ENCODE peak calls at places on chromosomes 2 and 18, in four cellular contexts. F is GM20000; A is CD4-positive, alpha-beta T cell; J is B cell. Z is an unnamed sample.

GRCh38 chr18:26309283-26309682 is 83.0 kb downstream of the TAF4B start:
- DNase-seq in F (no peak), J (no peak), A (no peak), Z (no peak)

GRCh38 chr2:126832038-126832437 is 66.7 kb upstream of the TEX51 start:
- DNase-seq in J (no peak), A (no peak), F (no peak), Z (no peak)

GRCh38 chr18:23487738-23488625 is 15.3 kb upstream of the RMC1 start:
- DNase-seq in A (peak; percentile 30), J (peak; percentile 60), F (peak; percentile 34), Z (peak; percentile 47)

GRCh38 chr2:172833898-172834297 is 98.3 kb downstream of the RAPGEF4 start:
- DNase-seq in J (no peak), A (no peak), F (no peak), Z (no peak)

GRCh38 chr2:172073518-172073917 is 11.8 kb upstream of the DLX1 start:
- DNase-seq in F (no peak), A (no peak), J (no peak), Z (no peak)

GRCh38 chr2:53896864-53897263 is 37.1 kb upstream of the GPR75 start:
- DNase-seq in F (no peak), A (no peak), J (no peak), Z (no peak)

GRCh38 chr18:49013961-49014604 is 63.3 kb upstream of the SMAD7 start:
- DNase-seq in F (no peak), A (no peak), J (no peak), Z (peak; percentile 9)

GRCh38 chr2:235856151-235856819 is 311.9 kb downstream of the GBX2 start:
- DNase-seq in J (no peak), F (no peak), A (no peak), Z (no peak)

GRCh38 chr2:82340578-82341053 is 2036.1 kb upstream of the LRRTM1 start:
- DNase-seq in F (no peak), A (no peak), J (no peak), Z (no peak)

GRCh38 chr2:7210712-7211111 is 293.5 kb downstream of the RNF144A start:
- DNase-seq in J (no peak), A (no peak), F (no peak), Z (no peak)

GRCh38 chr2:157459486-157459885 is 15.6 kb upstream of the CYTIP start:
- DNase-seq in F (no peak), A (no peak), J (no peak), Z (no peak)

GRCh38 chr2:215419113-215419512 is 16.8 kb downstream of the FN1 start:
- DNase-seq in F (no peak), J (no peak), A (no peak), Z (no peak)

GRCh38 chr2:38170733-38171132 is 94.8 kb upstream of the CYP1B1 start:
- DNase-seq in J (no peak), A (no peak), F (no peak), Z (no peak)

GRCh38 chr2:241863021-241863954 is 4.6 kb upstream of the PDCD1 start:
- DNase-seq in J (no peak), A (no peak), F (no peak), Z (no peak)

GRCh38 chr2:28993211-28993960 is 12.3 kb downstream of the TOGARAM2 start:
- DNase-seq in F (no peak), A (no peak), J (no peak), Z (no peak)

GRCh38 chr2:196182439-196183171 is 11.2 kb upstream of the STK17B start:
- DNase-seq in J (no peak), A (no peak), F (peak; percentile 47), Z (no peak)

GRCh38 chr2:230898661-230899091 is 26.4 kb downstream of the GPR55 start:
- DNase-seq in A (no peak), J (no peak), F (no peak), Z (peak; percentile 4)

GRCh38 chr2:157894694-157895450 is 18.7 kb upstream of the ACVR1 start:
- DNase-seq in F (no peak), J (no peak), A (no peak), Z (no peak)

GRCh38 chr2:19139386-19139785 is 219.0 kb downstream of the OSR1 start:
- DNase-seq in J (no peak), F (no peak), A (no peak), Z (no peak)

GRCh38 chr2:225027061-225027762 is 15.1 kb downstream of the DOCK10 start:
- DNase-seq in A (no peak), F (no peak), J (no peak), Z (peak; percentile 54)

GRCh38 chr2:223999862-224000261 is 39.2 kb downstream of the SERPINE2 start:
- DNase-seq in J (no peak), A (no peak), F (no peak), Z (no peak)

GRCh38 chr2:101305492-101306123 is 2.9 kb downstream of the RNF149 start:
- DNase-seq in A (no peak), F (no peak), J (no peak), Z (no peak)

GRCh38 chr18:63376493-63377053 is 9.6 kb upstream of the KDSR start:
- DNase-seq in J (no peak), F (no peak), A (no peak), Z (no peak)

GRCh38 chr2:84238907-84239306 is 220.2 kb downstream of the SUCLG1 start:
- DNase-seq in A (no peak), J (no peak), F (no peak), Z (no peak)

GRCh38 chr18:72407048-72407447 is 137.1 kb downstream of the CBLN2 start:
- DNase-seq in F (no peak), J (no peak), A (no peak), Z (no peak)

GRCh38 chr2:119174216-119174992 is 15.9 kb upstream of the C1QL2 start:
- DNase-seq in A (peak; percentile 42), J (peak; percentile 56), F (peak; percentile 69), Z (peak; percentile 43)

GRCh38 chr2:20608666-20609348 is 42.1 kb downstream of the HS1BP3 start:
- DNase-seq in J (no peak), A (no peak), F (no peak), Z (no peak)

GRCh38 chr2:79994161-79994560 is 310.4 kb downstream of the LRRTM1 start:
- DNase-seq in A (no peak), F (no peak), J (no peak), Z (no peak)

GRCh38 chr2:223101340-223102039 is 49.5 kb downstream of the KCNE4 start:
- DNase-seq in F (peak; percentile 27), A (no peak), J (no peak), Z (no peak)

GRCh38 chr2:40244251-40245010 is 207.5 kb downstream of the SLC8A1 start:
- DNase-seq in A (no peak), F (peak; percentile 36), J (peak; percentile 10), Z (no peak)

GRCh38 chr2:145546091-145546490 is 1026.2 kb upstream of the ZEB2 start:
- DNase-seq in F (no peak), J (no peak), A (no peak), Z (no peak)

GRCh38 chr2:240707791-240708190 is 16.1 kb downstream of the AQP12A start:
- DNase-seq in J (no peak), F (no peak), A (no peak), Z (no peak)

GRCh38 chr18:44637210-44638051 is 43.3 kb upstream of the SETBP1 start:
- DNase-seq in A (no peak), F (peak; percentile 4), J (no peak), Z (peak; percentile 18)

GRCh38 chr2:99670768-99671734 is 181.2 kb upstream of the REV1 start:
- DNase-seq in A (no peak), F (no peak), J (no peak), Z (no peak)

GRCh38 chr2:36534275-36534799 is 63.6 kb downstream of the FEZ2 start:
- DNase-seq in A (no peak), J (no peak), F (no peak), Z (no peak)

GRCh38 chr2:105369777-105370690 is 28.8 kb downstream of the FHL2 start:
- DNase-seq in F (peak; percentile 73), A (peak; percentile 83), J (peak; percentile 82), Z (peak; percentile 75)

GRCh38 chr2:98334439-98335078 is 11.7 kb upstream of the CNGA3 start:
- DNase-seq in J (no peak), A (no peak), F (no peak), Z (no peak)

GRCh38 chr18:61554946-61555361 is 221.7 kb downstream of the CDH20 start:
- DNase-seq in A (no peak), F (no peak), J (no peak), Z (no peak)

GRCh38 chr2:233832869-233833812 is 21.2 kb downstream of the HJURP start:
- DNase-seq in F (peak; percentile 34), J (no peak), A (no peak), Z (no peak)
- TF ChIP-seq CTCF in F (no peak), J (no peak), A (no peak), Z (no peak)

GRCh38 chr2:10264506-10265327 is 38.0 kb upstream of the HPCAL1 start:
- DNase-seq in J (no peak), F (no peak), A (no peak), Z (no peak)
- TF ChIP-seq CTCF in J (no peak), F (no peak), A (no peak), Z (no peak)

DNA sequence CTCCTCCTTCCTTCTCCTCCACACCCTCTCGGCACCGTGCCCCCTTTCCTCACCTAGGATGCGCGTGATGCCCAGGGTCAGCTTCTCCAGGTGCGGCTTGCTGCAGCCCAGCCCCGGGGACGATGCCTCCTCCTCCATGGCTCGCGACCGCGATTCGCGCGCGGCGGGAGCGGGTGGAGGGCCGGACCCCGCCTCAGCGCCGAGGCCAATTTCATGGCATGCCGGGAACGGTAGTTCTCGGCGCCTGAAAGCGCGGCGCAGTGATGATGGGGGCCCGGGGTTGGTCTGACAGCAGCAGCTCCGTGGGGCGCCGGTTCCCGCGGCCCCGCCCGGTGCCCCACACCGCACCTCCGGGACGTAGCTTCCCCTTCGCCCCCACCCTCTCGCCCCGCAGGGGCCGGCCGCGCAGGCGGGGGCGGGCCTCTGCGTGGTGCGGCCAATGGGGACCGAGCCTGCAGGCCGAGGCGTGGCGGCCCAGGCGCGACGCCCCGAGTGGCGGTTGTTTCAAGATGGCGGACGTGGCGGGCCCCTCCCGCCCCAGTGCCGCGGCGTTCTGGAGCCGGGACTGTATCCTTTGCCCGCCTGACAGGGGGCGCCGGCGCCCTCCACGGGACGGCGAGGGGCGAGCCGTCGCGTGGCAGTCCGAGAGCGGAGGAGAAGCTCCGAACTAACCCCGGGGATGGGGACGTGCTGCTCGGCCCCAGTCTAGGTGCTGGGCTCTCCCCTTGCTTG is at the start of the genes KIAA1328 and TPGS2:
- DNase-seq in F (peak; percentile 96), J (peak; percentile 95), A (peak; percentile 79), Z (peak; percentile 82)
- TF ChIP-seq CTCF in F (no peak), J (peak; percentile 57), A (peak; percentile 63), Z (peak; percentile 55)

GRCh38 chr2:218953366-218953954 is 6.0 kb upstream of the CDK5R2 start:
- DNase-seq in F (no peak), J (no peak), A (no peak), Z (no peak)
- TF ChIP-seq CTCF in F (no peak), J (no peak), A (no peak), Z (no peak)

Z was measured in natural killer cell.